ENCODE peak calls at places on chromosomes 6 and 20, in six cellular contexts. One of them, this sample, is unnamed.

GRCh38 chr20:46118481-46119020 is 437 bp downstream of the CD40 start:
- DNase-seq in cardiac muscle cell: peak; percentile 33
- DNase-seq in mammary epithelial cell: no peak
- DNase-seq in neural progenitor cell: peak; percentile 75
- DNase-seq in H9: peak; percentile 71
- DNase-seq in breast epithelium: no peak
- DNase-seq in this sample: peak; percentile 55

GRCh38 chr6:77502966-77503365 is 39.7 kb upstream of the HTR1B start:
- DNase-seq in cardiac muscle cell: no peak
- DNase-seq in mammary epithelial cell: peak; percentile 94
- DNase-seq in neural progenitor cell: no peak
- DNase-seq in H9: no peak
- DNase-seq in breast epithelium: no peak
- DNase-seq in this sample: no peak

GRCh38 chr6:161199845-161200244 is 74.0 kb downstream of the AGPAT4 start:
- DNase-seq in cardiac muscle cell: no peak
- DNase-seq in mammary epithelial cell: no peak
- DNase-seq in neural progenitor cell: no peak
- DNase-seq in H9: no peak
- DNase-seq in breast epithelium: no peak
- DNase-seq in this sample: no peak

GRCh38 chr6:1416820-1417219 is 27.4 kb downstream of the FOXF2 start:
- DNase-seq in cardiac muscle cell: no peak
- DNase-seq in mammary epithelial cell: no peak
- DNase-seq in neural progenitor cell: no peak
- DNase-seq in H9: no peak
- DNase-seq in breast epithelium: no peak
- DNase-seq in this sample: no peak

GRCh38 chr6:137363805-137364138 is 130.4 kb downstream of the OLIG3 start:
- DNase-seq in cardiac muscle cell: no peak
- DNase-seq in mammary epithelial cell: peak; percentile 17
- DNase-seq in neural progenitor cell: no peak
- DNase-seq in H9: no peak
- DNase-seq in breast epithelium: no peak
- DNase-seq in this sample: no peak

GRCh38 chr20:24379116-24379927 is 90.1 kb upstream of the SYNDIG1 start:
- DNase-seq in cardiac muscle cell: peak; percentile 67
- DNase-seq in mammary epithelial cell: peak; percentile 28
- DNase-seq in neural progenitor cell: no peak
- DNase-seq in H9: peak; percentile 19
- DNase-seq in breast epithelium: no peak
- DNase-seq in this sample: no peak

GRCh38 chr6:116072368-116072767 is 11.7 kb upstream of the FRK start:
- DNase-seq in cardiac muscle cell: no peak
- DNase-seq in mammary epithelial cell: no peak
- DNase-seq in neural progenitor cell: no peak
- DNase-seq in H9: no peak
- DNase-seq in breast epithelium: no peak
- DNase-seq in this sample: no peak

GRCh38 chr20:32988008-32988407 is 16.2 kb downstream of the SUN5 start:
- DNase-seq in cardiac muscle cell: no peak
- DNase-seq in mammary epithelial cell: no peak
- DNase-seq in neural progenitor cell: no peak
- DNase-seq in H9: no peak
- DNase-seq in breast epithelium: no peak
- DNase-seq in this sample: no peak

GRCh38 chr6:99425647-99426453 is 742 bp upstream of the PNISR start:
- DNase-seq in cardiac muscle cell: peak; percentile 87
- DNase-seq in mammary epithelial cell: peak; percentile 77
- DNase-seq in neural progenitor cell: peak; percentile 94
- DNase-seq in H9: peak; percentile 94
- DNase-seq in breast epithelium: peak; percentile 73
- DNase-seq in this sample: peak; percentile 89

GRCh38 chr6:157867155-157867559 is 44.1 kb downstream of the SNX9 start:
- DNase-seq in cardiac muscle cell: peak; percentile 48
- DNase-seq in mammary epithelial cell: peak; percentile 66
- DNase-seq in neural progenitor cell: no peak
- DNase-seq in H9: no peak
- DNase-seq in breast epithelium: no peak
- DNase-seq in this sample: peak; percentile 18

GRCh38 chr20:3885711-3886110 is 3.5 kb upstream of the PANK2 start:
- DNase-seq in cardiac muscle cell: no peak
- DNase-seq in mammary epithelial cell: no peak
- DNase-seq in neural progenitor cell: no peak
- DNase-seq in H9: no peak
- DNase-seq in breast epithelium: no peak
- DNase-seq in this sample: no peak

GRCh38 chr20:57785720-57786119 is 75.9 kb upstream of the PMEPA1 start:
- DNase-seq in cardiac muscle cell: no peak
- DNase-seq in mammary epithelial cell: no peak
- DNase-seq in neural progenitor cell: no peak
- DNase-seq in H9: peak; percentile 10
- DNase-seq in breast epithelium: no peak
- DNase-seq in this sample: no peak

GRCh38 chr6:145112711-145113148 is 622.6 kb downstream of the EPM2A start:
- DNase-seq in cardiac muscle cell: no peak
- DNase-seq in mammary epithelial cell: peak; percentile 68
- DNase-seq in neural progenitor cell: no peak
- DNase-seq in H9: no peak
- DNase-seq in breast epithelium: no peak
- DNase-seq in this sample: no peak

GRCh38 chr20:25296094-25297093 is 48.5 kb downstream of the PYGB start:
- DNase-seq in cardiac muscle cell: peak; percentile 13
- DNase-seq in mammary epithelial cell: no peak
- DNase-seq in neural progenitor cell: peak; percentile 34
- DNase-seq in H9: no peak
- DNase-seq in breast epithelium: no peak
- DNase-seq in this sample: peak; percentile 27

GRCh38 chr6:7454696-7455095 is 65.1 kb downstream of the RIOK1 start:
- DNase-seq in cardiac muscle cell: no peak
- DNase-seq in mammary epithelial cell: no peak
- DNase-seq in neural progenitor cell: no peak
- DNase-seq in H9: no peak
- DNase-seq in breast epithelium: no peak
- DNase-seq in this sample: no peak

GRCh38 chr20:64009811-64010387 is 26.1 kb upstream of the C20orf204 start:
- DNase-seq in cardiac muscle cell: no peak
- DNase-seq in mammary epithelial cell: no peak
- DNase-seq in neural progenitor cell: no peak
- DNase-seq in H9: no peak
- DNase-seq in breast epithelium: no peak
- DNase-seq in this sample: no peak

GRCh38 chr20:58908941-58909340 is 56.4 kb downstream of the GNAS start:
- DNase-seq in cardiac muscle cell: no peak
- DNase-seq in mammary epithelial cell: no peak
- DNase-seq in neural progenitor cell: no peak
- DNase-seq in H9: no peak
- DNase-seq in breast epithelium: no peak
- DNase-seq in this sample: no peak

GRCh38 chr6:145096846-145097245 is 638.5 kb downstream of the EPM2A start:
- DNase-seq in cardiac muscle cell: no peak
- DNase-seq in mammary epithelial cell: peak; percentile 24
- DNase-seq in neural progenitor cell: no peak
- DNase-seq in H9: no peak
- DNase-seq in breast epithelium: no peak
- DNase-seq in this sample: no peak

GRCh38 chr6:150142657-150143501 is at the start of gene PPP1R14C:
- DNase-seq in cardiac muscle cell: peak; percentile 15
- DNase-seq in mammary epithelial cell: peak; percentile 84
- DNase-seq in neural progenitor cell: peak; percentile 86
- DNase-seq in H9: peak; percentile 68
- DNase-seq in breast epithelium: no peak
- DNase-seq in this sample: peak; percentile 85

GRCh38 chr20:7313047-7313446 is 545.6 kb downstream of the BMP2 start:
- DNase-seq in cardiac muscle cell: no peak
- DNase-seq in mammary epithelial cell: peak; percentile 25
- DNase-seq in neural progenitor cell: no peak
- DNase-seq in H9: no peak
- DNase-seq in breast epithelium: no peak
- DNase-seq in this sample: no peak

GRCh38 chr6:75600694-75601265 is 900 bp upstream of the SENP6 start:
- DNase-seq in cardiac muscle cell: no peak
- DNase-seq in mammary epithelial cell: peak; percentile 1
- DNase-seq in neural progenitor cell: no peak
- DNase-seq in H9: no peak
- DNase-seq in breast epithelium: no peak
- DNase-seq in this sample: peak; percentile 19

GRCh38 chr20:50772418-50773185 is 22.3 kb upstream of the BCAS4 start:
- DNase-seq in cardiac muscle cell: no peak
- DNase-seq in mammary epithelial cell: no peak
- DNase-seq in neural progenitor cell: no peak
- DNase-seq in H9: peak; percentile 8
- DNase-seq in breast epithelium: no peak
- DNase-seq in this sample: no peak

GRCh38 chr6:89886378-89887120 is 7.7 kb upstream of the GJA10 start:
- DNase-seq in cardiac muscle cell: no peak
- DNase-seq in mammary epithelial cell: no peak
- DNase-seq in neural progenitor cell: no peak
- DNase-seq in H9: no peak
- DNase-seq in breast epithelium: no peak
- DNase-seq in this sample: no peak

GRCh38 chr20:38673731-38674177 is 50.5 kb upstream of the SLC32A1 start:
- DNase-seq in cardiac muscle cell: peak; percentile 15
- DNase-seq in mammary epithelial cell: no peak
- DNase-seq in neural progenitor cell: peak; percentile 49
- DNase-seq in H9: peak; percentile 66
- DNase-seq in breast epithelium: no peak
- DNase-seq in this sample: peak; percentile 46

GRCh38 chr20:8073024-8073832 is 53.7 kb upstream of the TMX4 start:
- DNase-seq in cardiac muscle cell: peak; percentile 95
- DNase-seq in mammary epithelial cell: peak; percentile 71
- DNase-seq in neural progenitor cell: no peak
- DNase-seq in H9: no peak
- DNase-seq in breast epithelium: no peak
- DNase-seq in this sample: peak; percentile 50

GRCh38 chr20:55095745-55096450 is 620.5 kb downstream of the DOK5 start:
- DNase-seq in cardiac muscle cell: no peak
- DNase-seq in mammary epithelial cell: no peak
- DNase-seq in neural progenitor cell: no peak
- DNase-seq in H9: no peak
- DNase-seq in breast epithelium: no peak
- DNase-seq in this sample: no peak

GRCh38 chr20:55097621-55098020 is 622.2 kb downstream of the DOK5 start:
- DNase-seq in cardiac muscle cell: no peak
- DNase-seq in mammary epithelial cell: no peak
- DNase-seq in neural progenitor cell: no peak
- DNase-seq in H9: no peak
- DNase-seq in breast epithelium: no peak
- DNase-seq in this sample: no peak

GRCh38 chr20:55090301-55090700 is 614.9 kb downstream of the DOK5 start:
- DNase-seq in cardiac muscle cell: no peak
- DNase-seq in mammary epithelial cell: no peak
- DNase-seq in neural progenitor cell: no peak
- DNase-seq in H9: no peak
- DNase-seq in breast epithelium: no peak
- DNase-seq in this sample: no peak

GRCh38 chr20:55099251-55099650 is 623.9 kb downstream of the DOK5 start:
- DNase-seq in cardiac muscle cell: no peak
- DNase-seq in mammary epithelial cell: no peak
- DNase-seq in neural progenitor cell: no peak
- DNase-seq in H9: no peak
- DNase-seq in breast epithelium: no peak
- DNase-seq in this sample: no peak

DNA sequence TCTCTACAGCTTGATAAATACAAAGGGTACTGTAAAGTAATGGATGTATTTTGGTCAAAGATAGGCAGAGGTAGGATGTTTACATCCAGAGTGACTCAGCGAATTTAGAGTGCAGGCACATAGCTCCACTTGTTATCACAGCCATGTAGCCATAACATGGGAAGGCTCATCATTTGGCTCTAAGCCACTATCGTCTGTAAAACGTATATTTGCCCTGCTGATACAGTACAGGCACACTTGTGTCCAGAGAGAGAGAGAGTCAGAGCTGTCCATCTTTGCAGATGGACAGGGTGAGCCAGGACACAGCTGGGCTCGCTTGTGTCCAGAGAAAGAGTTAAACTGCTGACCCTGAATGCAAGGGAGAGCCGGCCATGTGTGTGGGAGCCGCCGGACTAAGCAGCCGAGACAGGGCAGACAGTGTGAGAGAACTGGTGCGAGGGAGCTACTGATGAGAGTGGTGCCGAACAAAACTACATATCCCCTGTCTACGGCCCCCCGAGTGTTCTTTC is 619.0 kb downstream of the DOK5 start:
- DNase-seq in cardiac muscle cell: no peak
- DNase-seq in mammary epithelial cell: no peak
- DNase-seq in neural progenitor cell: no peak
- DNase-seq in H9: no peak
- DNase-seq in breast epithelium: no peak
- DNase-seq in this sample: no peak
- H3K27ac ChIP-seq in cardiac muscle cell: no peak overlapping the region
- H3K27ac ChIP-seq in mammary epithelial cell: no peak overlapping the region
- H3K27ac ChIP-seq in neural progenitor cell: no peak overlapping the region
- H3K27ac ChIP-seq in H9: no peak overlapping the region
- H3K27ac ChIP-seq in breast epithelium: no peak overlapping the region
- H3K27ac ChIP-seq in this sample: no peak overlapping the region

GRCh38 chr6:2710412-2710811 is 40.3 kb downstream of the MYLK4 start:
- DNase-seq in cardiac muscle cell: peak; percentile 50
- DNase-seq in mammary epithelial cell: no peak
- DNase-seq in neural progenitor cell: no peak
- DNase-seq in H9: no peak
- DNase-seq in breast epithelium: no peak
- DNase-seq in this sample: no peak
- H3K27ac ChIP-seq in cardiac muscle cell: no peak overlapping the region
- H3K27ac ChIP-seq in mammary epithelial cell: no peak overlapping the region
- H3K27ac ChIP-seq in neural progenitor cell: no peak overlapping the region
- H3K27ac ChIP-seq in H9: no peak overlapping the region
- H3K27ac ChIP-seq in breast epithelium: no peak overlapping the region
- H3K27ac ChIP-seq in this sample: no peak overlapping the region

DNA sequence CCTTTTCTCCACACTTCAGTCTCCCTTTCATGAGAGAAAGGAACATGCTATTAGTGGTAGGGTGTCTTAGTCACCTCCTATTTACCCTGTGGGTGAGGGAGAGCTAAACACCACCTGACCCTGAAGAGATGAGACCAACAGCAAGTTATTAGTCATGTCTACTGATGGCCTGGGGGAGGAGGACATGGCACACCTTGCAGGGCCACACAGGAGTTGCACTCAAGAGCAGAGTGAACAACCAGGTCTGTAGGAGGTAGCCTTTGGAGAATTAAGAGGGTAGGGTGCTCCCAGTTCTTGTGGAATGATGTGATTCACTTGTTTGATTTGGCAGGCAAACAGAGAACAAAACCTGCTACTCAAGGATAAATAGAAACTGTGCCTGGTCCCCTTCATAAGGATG is 82.7 kb upstream of the FABP7 start:
- DNase-seq in cardiac muscle cell: no peak
- DNase-seq in mammary epithelial cell: peak; percentile 98
- DNase-seq in neural progenitor cell: no peak
- DNase-seq in H9: no peak
- DNase-seq in breast epithelium: no peak
- DNase-seq in this sample: no peak
- H3K27ac ChIP-seq in cardiac muscle cell: no peak overlapping the region
- H3K27ac ChIP-seq in mammary epithelial cell: peak overlapping the region; percentile 77
- H3K27ac ChIP-seq in neural progenitor cell: no peak overlapping the region
- H3K27ac ChIP-seq in H9: no peak overlapping the region
- H3K27ac ChIP-seq in breast epithelium: no peak overlapping the region
- H3K27ac ChIP-seq in this sample: no peak overlapping the region

GRCh38 chr6:164826831-164827468 is 482.5 kb downstream of the C6orf118 start:
- DNase-seq in cardiac muscle cell: no peak
- DNase-seq in mammary epithelial cell: no peak
- DNase-seq in neural progenitor cell: no peak
- DNase-seq in H9: no peak
- DNase-seq in breast epithelium: no peak
- DNase-seq in this sample: no peak
- H3K27ac ChIP-seq in cardiac muscle cell: peak overlapping the region; percentile 9
- H3K27ac ChIP-seq in mammary epithelial cell: no peak overlapping the region
- H3K27ac ChIP-seq in neural progenitor cell: no peak overlapping the region
- H3K27ac ChIP-seq in H9: no peak overlapping the region
- H3K27ac ChIP-seq in breast epithelium: no peak overlapping the region
- H3K27ac ChIP-seq in this sample: no peak overlapping the region